ENCODE peak calls at places on chromosomes 4 and X, in seven cellular contexts. One of them, this sample, is unnamed.

GRCh38 chr4:154332681-154333421 is 158.7 kb downstream of the DCHS2 start:
- DNase-seq in GM12865: peak; percentile 54
- DNase-seq in fibroblast of pulmonary artery: peak; percentile 5
- DNase-seq in upper lobe of right lung: no peak
- DNase-seq in cardiac fibroblast: peak; percentile 5
- DNase-seq in MM.1S: peak; percentile 47
- DNase-seq in CD8-positive, alpha-beta T cell: peak; percentile 2
- DNase-seq in this sample: no peak

GRCh38 chrX:79601336-79602131 is 234.4 kb upstream of the ITM2A start:
- DNase-seq in GM12865: no peak
- DNase-seq in fibroblast of pulmonary artery: no peak
- DNase-seq in upper lobe of right lung: no peak
- DNase-seq in cardiac fibroblast: no peak
- DNase-seq in MM.1S: no peak
- DNase-seq in CD8-positive, alpha-beta T cell: no peak
- DNase-seq in this sample: no peak

GRCh38 chrX:140572724-140573123 is 67.9 kb upstream of the SOX3 start:
- DNase-seq in GM12865: peak; percentile 49
- DNase-seq in fibroblast of pulmonary artery: peak; percentile 23
- DNase-seq in upper lobe of right lung: no peak
- DNase-seq in cardiac fibroblast: peak; percentile 24
- DNase-seq in MM.1S: peak; percentile 49
- DNase-seq in CD8-positive, alpha-beta T cell: no peak
- DNase-seq in this sample: no peak

GRCh38 chr4:137545461-137545861 is 13.2 kb upstream of the PCDH18 start:
- DNase-seq in GM12865: no peak
- DNase-seq in fibroblast of pulmonary artery: peak; percentile 73
- DNase-seq in upper lobe of right lung: no peak
- DNase-seq in cardiac fibroblast: peak; percentile 75
- DNase-seq in MM.1S: no peak
- DNase-seq in CD8-positive, alpha-beta T cell: no peak
- DNase-seq in this sample: peak; percentile 91

GRCh38 chrX:130825509-130825908 is 77.5 kb downstream of the ENOX2 start:
- DNase-seq in GM12865: no peak
- DNase-seq in fibroblast of pulmonary artery: no peak
- DNase-seq in upper lobe of right lung: no peak
- DNase-seq in cardiac fibroblast: no peak
- DNase-seq in MM.1S: no peak
- DNase-seq in CD8-positive, alpha-beta T cell: no peak
- DNase-seq in this sample: no peak

GRCh38 chrX:40325161-40325560 is 227.4 kb upstream of the BCOR start:
- DNase-seq in GM12865: no peak
- DNase-seq in fibroblast of pulmonary artery: no peak
- DNase-seq in upper lobe of right lung: no peak
- DNase-seq in cardiac fibroblast: no peak
- DNase-seq in MM.1S: no peak
- DNase-seq in CD8-positive, alpha-beta T cell: no peak
- DNase-seq in this sample: no peak

GRCh38 chrX:134692990-134693389 is 34.7 kb upstream of the PLAC1 start:
- DNase-seq in GM12865: no peak
- DNase-seq in fibroblast of pulmonary artery: peak; percentile 80
- DNase-seq in upper lobe of right lung: no peak
- DNase-seq in cardiac fibroblast: peak; percentile 64
- DNase-seq in MM.1S: no peak
- DNase-seq in CD8-positive, alpha-beta T cell: no peak
- DNase-seq in this sample: no peak

GRCh38 chr4:56857601-56858301 is 36.2 kb upstream of the SPINK2 start:
- DNase-seq in GM12865: no peak
- DNase-seq in fibroblast of pulmonary artery: no peak
- DNase-seq in upper lobe of right lung: no peak
- DNase-seq in cardiac fibroblast: peak; percentile 46
- DNase-seq in MM.1S: no peak
- DNase-seq in CD8-positive, alpha-beta T cell: no peak
- DNase-seq in this sample: no peak

GRCh38 chrX:130669233-130669632 is 233.8 kb downstream of the ENOX2 start:
- DNase-seq in GM12865: no peak
- DNase-seq in fibroblast of pulmonary artery: peak; percentile 22
- DNase-seq in upper lobe of right lung: no peak
- DNase-seq in cardiac fibroblast: peak; percentile 22
- DNase-seq in MM.1S: no peak
- DNase-seq in CD8-positive, alpha-beta T cell: no peak
- DNase-seq in this sample: peak; percentile 37

GRCh38 chr4:110411599-110412011 is 64.3 kb upstream of the ENPEP start:
- DNase-seq in GM12865: no peak
- DNase-seq in fibroblast of pulmonary artery: no peak
- DNase-seq in upper lobe of right lung: no peak
- DNase-seq in cardiac fibroblast: no peak
- DNase-seq in MM.1S: no peak
- DNase-seq in CD8-positive, alpha-beta T cell: no peak
- DNase-seq in this sample: no peak

GRCh38 chrX:152343306-152343705 is 107.8 kb downstream of the GABRA3 start:
- DNase-seq in GM12865: no peak
- DNase-seq in fibroblast of pulmonary artery: no peak
- DNase-seq in upper lobe of right lung: no peak
- DNase-seq in cardiac fibroblast: no peak
- DNase-seq in MM.1S: no peak
- DNase-seq in CD8-positive, alpha-beta T cell: no peak
- DNase-seq in this sample: no peak

GRCh38 chrX:37678574-37678973 is 7.0 kb upstream of the XK start:
- DNase-seq in GM12865: no peak
- DNase-seq in fibroblast of pulmonary artery: no peak
- DNase-seq in upper lobe of right lung: no peak
- DNase-seq in cardiac fibroblast: no peak
- DNase-seq in MM.1S: no peak
- DNase-seq in CD8-positive, alpha-beta T cell: no peak
- DNase-seq in this sample: no peak

GRCh38 chrX:48489296-48489695 is 13.3 kb downstream of the FTSJ1 start:
- DNase-seq in GM12865: no peak
- DNase-seq in fibroblast of pulmonary artery: no peak
- DNase-seq in upper lobe of right lung: no peak
- DNase-seq in cardiac fibroblast: no peak
- DNase-seq in MM.1S: no peak
- DNase-seq in CD8-positive, alpha-beta T cell: no peak
- DNase-seq in this sample: no peak

GRCh38 chr4:40582413-40582812 is 47.3 kb downstream of the RBM47 start:
- DNase-seq in GM12865: no peak
- DNase-seq in fibroblast of pulmonary artery: no peak
- DNase-seq in upper lobe of right lung: no peak
- DNase-seq in cardiac fibroblast: no peak
- DNase-seq in MM.1S: no peak
- DNase-seq in CD8-positive, alpha-beta T cell: no peak
- DNase-seq in this sample: no peak

GRCh38 chr4:14222630-14223029 is 595.1 kb upstream of the BOD1L1 start:
- DNase-seq in GM12865: no peak
- DNase-seq in fibroblast of pulmonary artery: no peak
- DNase-seq in upper lobe of right lung: no peak
- DNase-seq in cardiac fibroblast: no peak
- DNase-seq in MM.1S: no peak
- DNase-seq in CD8-positive, alpha-beta T cell: no peak
- DNase-seq in this sample: no peak

GRCh38 chrX:23784487-23785301 is 1.7 kb downstream of the SAT1 start:
- DNase-seq in GM12865: peak; percentile 29
- DNase-seq in fibroblast of pulmonary artery: peak; percentile 81
- DNase-seq in upper lobe of right lung: no peak
- DNase-seq in cardiac fibroblast: peak; percentile 82
- DNase-seq in MM.1S: no peak
- DNase-seq in CD8-positive, alpha-beta T cell: no peak
- DNase-seq in this sample: no peak

GRCh38 chr4:186037692-186038658 is 31.0 kb upstream of the TLR3 start:
- DNase-seq in GM12865: peak; percentile 84
- DNase-seq in fibroblast of pulmonary artery: peak; percentile 94
- DNase-seq in upper lobe of right lung: no peak
- DNase-seq in cardiac fibroblast: peak; percentile 91
- DNase-seq in MM.1S: peak; percentile 63
- DNase-seq in CD8-positive, alpha-beta T cell: no peak
- DNase-seq in this sample: peak; percentile 51

GRCh38 chr4:77146426-77147399 is 10.3 kb upstream of the CCNG2 start:
- DNase-seq in GM12865: no peak
- DNase-seq in fibroblast of pulmonary artery: no peak
- DNase-seq in upper lobe of right lung: no peak
- DNase-seq in cardiac fibroblast: no peak
- DNase-seq in MM.1S: peak; percentile 42
- DNase-seq in CD8-positive, alpha-beta T cell: no peak
- DNase-seq in this sample: no peak

GRCh38 chr4:83010522-83011318 is at the start of gene LIN54:
- DNase-seq in GM12865: peak; percentile 92
- DNase-seq in fibroblast of pulmonary artery: peak; percentile 79
- DNase-seq in upper lobe of right lung: peak; percentile 93
- DNase-seq in cardiac fibroblast: peak; percentile 85
- DNase-seq in MM.1S: peak; percentile 78
- DNase-seq in CD8-positive, alpha-beta T cell: peak; percentile 78
- DNase-seq in this sample: no peak

GRCh38 chr4:168848112-168848511 is 161.9 kb downstream of the CBR4 start:
- DNase-seq in GM12865: no peak
- DNase-seq in fibroblast of pulmonary artery: peak; percentile 60
- DNase-seq in upper lobe of right lung: no peak
- DNase-seq in cardiac fibroblast: peak; percentile 40
- DNase-seq in MM.1S: no peak
- DNase-seq in CD8-positive, alpha-beta T cell: no peak
- DNase-seq in this sample: no peak

GRCh38 chrX:31483336-31483735 is 411.5 kb upstream of the FTHL17 start:
- DNase-seq in GM12865: no peak
- DNase-seq in fibroblast of pulmonary artery: peak; percentile 90
- DNase-seq in upper lobe of right lung: no peak
- DNase-seq in cardiac fibroblast: peak; percentile 86
- DNase-seq in MM.1S: no peak
- DNase-seq in CD8-positive, alpha-beta T cell: no peak
- DNase-seq in this sample: no peak

GRCh38 chrX:101176439-101176838 is 43.1 kb upstream of the DRP2 start:
- DNase-seq in GM12865: no peak
- DNase-seq in fibroblast of pulmonary artery: no peak
- DNase-seq in upper lobe of right lung: no peak
- DNase-seq in cardiac fibroblast: no peak
- DNase-seq in MM.1S: no peak
- DNase-seq in CD8-positive, alpha-beta T cell: no peak
- DNase-seq in this sample: no peak

GRCh38 chr4:142984871-142985585 is 138.9 kb upstream of the INPP4B start:
- DNase-seq in GM12865: peak; percentile 10
- DNase-seq in fibroblast of pulmonary artery: peak; percentile 18
- DNase-seq in upper lobe of right lung: no peak
- DNase-seq in cardiac fibroblast: peak; percentile 28
- DNase-seq in MM.1S: no peak
- DNase-seq in CD8-positive, alpha-beta T cell: no peak
- DNase-seq in this sample: no peak
- TF ChIP-seq CTCF in GM12865: peak; percentile 18
- TF ChIP-seq CTCF in fibroblast of pulmonary artery: peak; percentile 43
- TF ChIP-seq CTCF in upper lobe of right lung: peak; percentile 45
- TF ChIP-seq CTCF in cardiac fibroblast: peak; percentile 58
- TF ChIP-seq CTCF in MM.1S: peak; percentile 18
- TF ChIP-seq CTCF in CD8-positive, alpha-beta T cell: no peak
- TF ChIP-seq CTCF in this sample: no peak

DNA sequence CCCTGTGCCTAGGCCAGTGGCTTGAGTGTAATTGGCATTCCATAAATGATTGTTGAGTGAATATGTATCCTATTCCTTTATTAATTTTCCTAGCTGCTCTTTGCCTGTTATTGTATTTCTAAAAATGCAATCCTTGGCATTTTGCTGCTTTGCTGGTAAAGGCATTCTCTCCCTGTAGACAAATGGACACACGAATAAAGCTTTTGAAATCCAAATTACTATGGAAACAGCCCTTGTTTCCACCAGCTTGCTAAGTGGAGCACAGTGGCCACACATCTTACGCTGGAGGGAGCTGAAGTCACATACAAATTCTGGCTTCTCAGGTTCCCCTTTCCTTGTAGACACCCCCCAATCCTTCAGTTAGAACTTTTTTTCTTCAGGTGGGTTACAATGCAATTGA is 66.3 kb downstream of the AGA start:
- DNase-seq in GM12865: peak; percentile 18
- DNase-seq in fibroblast of pulmonary artery: no peak
- DNase-seq in upper lobe of right lung: no peak
- DNase-seq in cardiac fibroblast: no peak
- DNase-seq in MM.1S: no peak
- DNase-seq in CD8-positive, alpha-beta T cell: no peak
- DNase-seq in this sample: no peak
- H3K4me3 ChIP-seq in GM12865: no peak overlapping the region
- H3K4me3 ChIP-seq in fibroblast of pulmonary artery: no peak overlapping the region
- H3K4me3 ChIP-seq in upper lobe of right lung: no peak overlapping the region
- H3K4me3 ChIP-seq in cardiac fibroblast: no peak overlapping the region
- H3K4me3 ChIP-seq in MM.1S: no peak overlapping the region
- H3K4me3 ChIP-seq in CD8-positive, alpha-beta T cell: no peak overlapping the region
- H3K4me3 ChIP-seq in this sample: no peak overlapping the region

GRCh38 chr4:73259552-73260140 is 1.0 kb upstream of the ANKRD17 start:
- DNase-seq in GM12865: peak; percentile 48
- DNase-seq in fibroblast of pulmonary artery: no peak
- DNase-seq in upper lobe of right lung: no peak
- DNase-seq in cardiac fibroblast: peak; percentile 50
- DNase-seq in MM.1S: no peak
- DNase-seq in CD8-positive, alpha-beta T cell: no peak
- DNase-seq in this sample: no peak

GRCh38 chr4:73258668-73259551 is at the start of gene ANKRD17:
- DNase-seq in GM12865: peak; percentile 96
- DNase-seq in fibroblast of pulmonary artery: peak; percentile 95
- DNase-seq in upper lobe of right lung: peak; percentile 97
- DNase-seq in cardiac fibroblast: peak; percentile 95
- DNase-seq in MM.1S: peak; percentile 96
- DNase-seq in CD8-positive, alpha-beta T cell: peak; percentile 75
- DNase-seq in this sample: peak; percentile 53

GRCh38 chr4:73257242-73257994 is 1.2 kb downstream of the ANKRD17 start:
- DNase-seq in GM12865: peak; percentile 74
- DNase-seq in fibroblast of pulmonary artery: peak; percentile 90
- DNase-seq in upper lobe of right lung: peak; percentile 75
- DNase-seq in cardiac fibroblast: peak; percentile 90
- DNase-seq in MM.1S: peak; percentile 70
- DNase-seq in CD8-positive, alpha-beta T cell: peak; percentile 35
- DNase-seq in this sample: peak; percentile 50

GRCh38 chr4:73257995-73258667 is 467 bp downstream of the ANKRD17 start:
- DNase-seq in GM12865: peak; percentile 71
- DNase-seq in fibroblast of pulmonary artery: peak; percentile 32
- DNase-seq in upper lobe of right lung: no peak
- DNase-seq in cardiac fibroblast: peak; percentile 51
- DNase-seq in MM.1S: peak; percentile 56
- DNase-seq in CD8-positive, alpha-beta T cell: no peak
- DNase-seq in this sample: no peak
- TF ChIP-seq CTCF in GM12865: peak; percentile 21
- TF ChIP-seq CTCF in fibroblast of pulmonary artery: no peak
- TF ChIP-seq CTCF in upper lobe of right lung: no peak
- TF ChIP-seq CTCF in cardiac fibroblast: peak; percentile 0
- TF ChIP-seq CTCF in MM.1S: peak; percentile 28
- TF ChIP-seq CTCF in CD8-positive, alpha-beta T cell: peak; percentile 18
- TF ChIP-seq CTCF in this sample: peak; percentile 20

GRCh38 chr4:156827519-156827918 is 144.1 kb downstream of the PDGFC start:
- DNase-seq in GM12865: no peak
- DNase-seq in fibroblast of pulmonary artery: no peak
- DNase-seq in upper lobe of right lung: no peak
- DNase-seq in cardiac fibroblast: no peak
- DNase-seq in MM.1S: no peak
- DNase-seq in CD8-positive, alpha-beta T cell: no peak
- DNase-seq in this sample: no peak
- H3K4me3 ChIP-seq in GM12865: no peak overlapping the region
- H3K4me3 ChIP-seq in fibroblast of pulmonary artery: no peak overlapping the region
- H3K4me3 ChIP-seq in upper lobe of right lung: no peak overlapping the region
- H3K4me3 ChIP-seq in cardiac fibroblast: no peak overlapping the region
- H3K4me3 ChIP-seq in MM.1S: no peak overlapping the region
- H3K4me3 ChIP-seq in CD8-positive, alpha-beta T cell: no peak overlapping the region
- H3K4me3 ChIP-seq in this sample: no peak overlapping the region